ENCODE peak calls at places on chromosomes 7 and 10, in seven cellular contexts. C, T, V, I, J, S and E are unnamed samples. For H3K9me3, the result is how much of the 10 kb centered on the place peaks cover.

GRCh38 chr7:74371381-74372059 is 82.2 kb upstream of the GTF2IRD1 start:
- DNase-seq in C (peak), T (peak), V (no peak), I (no peak), J (peak), S (no peak), E (peak)

GRCh38 chr7:36723951-36724664 is at the start of gene AOAH:
- DNase-seq in C (no peak), T (no peak), V (no peak), I (peak), J (no peak), S (no peak), E (no peak)

GRCh38 chr7:135758531-135758932 is 9.9 kb upstream of the FAM180A start:
- DNase-seq in C (no peak), T (no peak), V (no peak), I (peak), J (no peak), S (no peak), E (no peak)

GRCh38 chr10:69807122-69807521 is 5.4 kb downstream of the COL13A1 start:
- DNase-seq in C (no peak), T (peak), V (peak), I (no peak), J (no peak), S (peak), E (no peak)

GRCh38 chr7:37352974-37353948 is 95.4 kb downstream of the ELMO1 start:
- DNase-seq in C (peak), T (peak), V (peak), I (peak), J (no peak), S (no peak), E (peak)

GRCh38 chr7:72213081-72213480 is 199.1 kb downstream of the CALN1 start:
- DNase-seq in C (no peak), T (no peak), V (no peak), I (no peak), J (no peak), S (no peak), E (no peak)

GRCh38 chr10:327889-328809 is 192.9 kb downstream of the ZMYND11 start:
- DNase-seq in C (no peak), T (no peak), V (no peak), I (no peak), J (no peak), S (no peak), E (no peak)

GRCh38 chr7:38476764-38477163 is 154.4 kb downstream of the AMPH start:
- DNase-seq in C (no peak), T (no peak), V (no peak), I (no peak), J (no peak), S (no peak), E (no peak)

GRCh38 chr10:30435068-30435422 is 1.1 kb downstream of the MAP3K8 start:
- DNase-seq in C (no peak), T (no peak), V (peak), I (peak), J (peak), S (no peak), E (no peak)

GRCh38 chr10:100045592-100045991 is 35.8 kb upstream of the DNMBP start:
- DNase-seq in C (no peak), T (no peak), V (no peak), I (no peak), J (no peak), S (no peak), E (no peak)

GRCh38 chr10:6957851-6958250 is 377.8 kb upstream of the PRKCQ start:
- DNase-seq in C (no peak), T (no peak), V (no peak), I (no peak), J (no peak), S (no peak), E (no peak)

GRCh38 chr10:81872206-81872605 is 2.8 kb upstream of the NRG3 start:
- DNase-seq in C (peak), T (no peak), V (no peak), I (no peak), J (no peak), S (no peak), E (no peak)

GRCh38 chr7:41787951-41788350 is 85.1 kb upstream of the INHBA start:
- DNase-seq in C (no peak), T (no peak), V (no peak), I (no peak), J (no peak), S (no peak), E (no peak)

GRCh38 chr7:41786943-41787342 is 84.1 kb upstream of the INHBA start:
- DNase-seq in C (no peak), T (no peak), V (no peak), I (no peak), J (no peak), S (no peak), E (no peak)

GRCh38 chr7:41785840-41786239 is 83.0 kb upstream of the INHBA start:
- DNase-seq in C (no peak), T (no peak), V (no peak), I (no peak), J (no peak), S (no peak), E (no peak)

GRCh38 chr7:41786324-41786723 is 83.4 kb upstream of the INHBA start:
- DNase-seq in C (no peak), T (no peak), V (no peak), I (no peak), J (no peak), S (no peak), E (no peak)

GRCh38 chr7:41788556-41788955 is 85.7 kb upstream of the INHBA start:
- DNase-seq in C (no peak), T (no peak), V (no peak), I (no peak), J (no peak), S (no peak), E (no peak)
- H3K9me3 ChIP-seq in C (under half), T (under half), V (under half), I (under half), J (under half), S (under half), E (under half)

GRCh38 chr10:78745445-78745844 is 323.3 kb upstream of the ZMIZ1 start:
- DNase-seq in C (no peak), T (no peak), V (no peak), I (no peak), J (no peak), S (no peak), E (peak)
- H3K4me3 ChIP-seq in C (no peak), T (no peak), V (no peak), I (no peak), J (no peak), S (no peak), E (no peak)

GRCh38 chr7:63073736-63074135 is 924.9 kb upstream of the ZNF722 start:
- DNase-seq in C (no peak), T (no peak), V (no peak), I (no peak), J (no peak), S (no peak), E (no peak)
- H3K9me3 ChIP-seq in C (under half), T (under half), V (under half), I (under half), J (under half), S (under half), E (under half)

DNA sequence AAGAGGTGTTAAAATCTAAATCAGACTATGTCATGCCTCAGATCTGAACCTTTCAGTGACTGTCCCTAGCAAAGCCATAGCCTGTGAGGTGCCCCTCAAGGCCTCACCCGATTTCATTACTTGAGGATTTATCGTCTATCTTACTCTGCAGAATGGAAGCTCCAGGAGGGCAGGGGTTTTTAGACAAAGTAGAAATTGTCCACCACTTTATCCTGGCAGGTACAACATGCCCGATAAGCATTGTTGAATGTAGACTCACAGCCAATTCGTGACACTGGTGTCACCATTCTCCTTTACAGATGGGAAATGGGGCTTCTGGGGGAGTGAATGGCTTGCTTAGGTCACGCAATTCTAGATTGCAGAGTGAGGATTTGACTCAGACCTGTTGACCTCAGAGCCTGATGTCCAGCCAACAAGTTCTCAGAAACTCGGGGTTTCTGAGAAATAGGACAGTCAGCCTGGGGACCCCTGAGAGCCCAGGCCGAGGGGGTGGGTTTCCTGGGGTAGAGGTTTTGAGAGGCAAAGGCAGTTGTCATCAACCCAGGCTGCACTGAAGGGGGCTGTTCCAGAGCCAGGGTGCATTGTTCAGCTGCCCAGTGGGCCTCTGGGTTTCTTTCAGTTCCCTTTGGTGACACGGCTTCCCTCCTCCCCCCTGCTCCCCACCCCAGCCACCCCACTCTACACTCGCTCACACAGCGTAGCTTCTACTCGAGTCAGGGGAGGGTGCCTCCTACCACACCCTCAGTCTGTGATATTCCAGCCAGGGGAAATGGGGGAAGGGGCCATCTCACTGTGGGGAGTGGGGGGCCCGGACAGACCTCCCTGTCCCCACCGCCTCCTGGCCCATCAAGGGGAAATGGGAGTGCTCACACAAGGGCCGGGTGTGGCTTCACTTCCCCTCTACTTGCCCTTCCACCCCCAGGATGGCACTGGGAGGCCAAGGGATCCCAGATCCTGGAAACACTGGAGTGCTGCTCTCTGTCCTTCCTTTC is 3.1 kb upstream of the IRF5 start:
- DNase-seq in C (no peak), T (no peak), V (no peak), I (peak), J (no peak), S (no peak), E (no peak)
- H3K4me3 ChIP-seq in C (no peak), T (no peak), V (no peak), I (no peak), J (no peak), S (no peak), E (no peak)

GRCh38 chr10:37222046-37222445 is 96.6 kb downstream of the ANKRD30A start:
- DNase-seq in C (no peak), T (no peak), V (no peak), I (no peak), J (no peak), S (no peak), E (no peak)
- H3K9me3 ChIP-seq in C (under half), T (under half), V (under half), I (under half), J (under half), S (under half), E (under half)